ENCODE peak calls at places on chromosomes 11 and 22, in seven cellular contexts. One of them, this sample, is unnamed.

GRCh38 chr11:104772806-104773241 is 125.4 kb downstream of the CASP12 start:
- DNase-seq in HT1080: peak; percentile 80
- DNase-seq in H9: no peak
- DNase-seq in activated T-cell treated with anti-CD3 and anti-CD28 coated beads for 1 hour: no peak
- DNase-seq in CD4-positive, CD25-positive, alpha-beta regulatory T cell: peak; percentile 71
- DNase-seq in AG08395: peak; percentile 85
- DNase-seq in GM23248: peak; percentile 94
- DNase-seq in this sample: no peak

GRCh38 chr11:21427750-21428149 is 758.4 kb downstream of the NELL1 start:
- DNase-seq in HT1080: no peak
- DNase-seq in H9: no peak
- DNase-seq in activated T-cell treated with anti-CD3 and anti-CD28 coated beads for 1 hour: no peak
- DNase-seq in CD4-positive, CD25-positive, alpha-beta regulatory T cell: no peak
- DNase-seq in AG08395: no peak
- DNase-seq in GM23248: no peak
- DNase-seq in this sample: no peak

GRCh38 chr11:72598901-72599300 is 75.3 kb downstream of the PDE2A start:
- DNase-seq in HT1080: peak; percentile 50
- DNase-seq in H9: peak; percentile 77
- DNase-seq in activated T-cell treated with anti-CD3 and anti-CD28 coated beads for 1 hour: no peak
- DNase-seq in CD4-positive, CD25-positive, alpha-beta regulatory T cell: no peak
- DNase-seq in AG08395: peak; percentile 75
- DNase-seq in GM23248: peak; percentile 42
- DNase-seq in this sample: no peak

GRCh38 chr11:76654310-76654851 is 16.2 kb downstream of the LRRC32 start:
- DNase-seq in HT1080: no peak
- DNase-seq in H9: peak; percentile 15
- DNase-seq in activated T-cell treated with anti-CD3 and anti-CD28 coated beads for 1 hour: no peak
- DNase-seq in CD4-positive, CD25-positive, alpha-beta regulatory T cell: no peak
- DNase-seq in AG08395: peak; percentile 64
- DNase-seq in GM23248: peak; percentile 14
- DNase-seq in this sample: no peak

GRCh38 chr11:120666121-120666639 is 154.6 kb downstream of the GRIK4 start:
- DNase-seq in HT1080: no peak
- DNase-seq in H9: peak; percentile 48
- DNase-seq in activated T-cell treated with anti-CD3 and anti-CD28 coated beads for 1 hour: no peak
- DNase-seq in CD4-positive, CD25-positive, alpha-beta regulatory T cell: no peak
- DNase-seq in AG08395: no peak
- DNase-seq in GM23248: no peak
- DNase-seq in this sample: no peak

GRCh38 chr11:107770546-107770945 is 58.7 kb upstream of the SLN start:
- DNase-seq in HT1080: peak; percentile 65
- DNase-seq in H9: no peak
- DNase-seq in activated T-cell treated with anti-CD3 and anti-CD28 coated beads for 1 hour: no peak
- DNase-seq in CD4-positive, CD25-positive, alpha-beta regulatory T cell: no peak
- DNase-seq in AG08395: peak; percentile 68
- DNase-seq in GM23248: peak; percentile 89
- DNase-seq in this sample: no peak

GRCh38 chr22:25884121-25884520 is 142.1 kb downstream of the MYO18B start:
- DNase-seq in HT1080: no peak
- DNase-seq in H9: no peak
- DNase-seq in activated T-cell treated with anti-CD3 and anti-CD28 coated beads for 1 hour: no peak
- DNase-seq in CD4-positive, CD25-positive, alpha-beta regulatory T cell: no peak
- DNase-seq in AG08395: no peak
- DNase-seq in GM23248: no peak
- DNase-seq in this sample: no peak

GRCh38 chr22:30334601-30335000 is 7.9 kb upstream of the TBC1D10A start:
- DNase-seq in HT1080: no peak
- DNase-seq in H9: no peak
- DNase-seq in activated T-cell treated with anti-CD3 and anti-CD28 coated beads for 1 hour: no peak
- DNase-seq in CD4-positive, CD25-positive, alpha-beta regulatory T cell: no peak
- DNase-seq in AG08395: no peak
- DNase-seq in GM23248: no peak
- DNase-seq in this sample: no peak

GRCh38 chr11:8566613-8567210 is 27.3 kb downstream of the STK33 start:
- DNase-seq in HT1080: peak; percentile 58
- DNase-seq in H9: no peak
- DNase-seq in activated T-cell treated with anti-CD3 and anti-CD28 coated beads for 1 hour: no peak
- DNase-seq in CD4-positive, CD25-positive, alpha-beta regulatory T cell: peak; percentile 48
- DNase-seq in AG08395: peak; percentile 40
- DNase-seq in GM23248: peak; percentile 59
- DNase-seq in this sample: no peak